ENCODE peak calls at places on chromosomes 1 and 21, in four cellular contexts. One of them, this sample, is unnamed.

GRCh38 chr1:227926896-227927885 is 20.5 kb downstream of the WNT9A start:
- DNase-seq in activated naive CD4-positive, alpha-beta T cell: no peak
- DNase-seq in fibroblast of the conjunctiva: no peak
- DNase-seq in AML-193: no peak
- DNase-seq in this sample: no peak

GRCh38 chr1:36515315-36516138 is 32.8 kb upstream of the CSF3R start:
- DNase-seq in activated naive CD4-positive, alpha-beta T cell: no peak
- DNase-seq in fibroblast of the conjunctiva: no peak
- DNase-seq in AML-193: no peak
- DNase-seq in this sample: no peak

GRCh38 chr1:23951646-23952095 is 8.0 kb upstream of the PNRC2 start:
- DNase-seq in activated naive CD4-positive, alpha-beta T cell: no peak
- DNase-seq in fibroblast of the conjunctiva: peak
- DNase-seq in AML-193: no peak
- DNase-seq in this sample: no peak

GRCh38 chr1:24683713-24684162 is 40.6 kb downstream of the SRRM1 start:
- DNase-seq in activated naive CD4-positive, alpha-beta T cell: no peak
- DNase-seq in fibroblast of the conjunctiva: peak
- DNase-seq in AML-193: no peak
- DNase-seq in this sample: no peak

GRCh38 chr1:215263636-215264035 is 181.1 kb downstream of the KCNK2 start:
- DNase-seq in activated naive CD4-positive, alpha-beta T cell: no peak
- DNase-seq in fibroblast of the conjunctiva: no peak
- DNase-seq in AML-193: no peak
- DNase-seq in this sample: no peak

GRCh38 chr1:19400875-19401854 is 84.2 kb downstream of the CAPZB start:
- DNase-seq in activated naive CD4-positive, alpha-beta T cell: no peak
- DNase-seq in fibroblast of the conjunctiva: no peak
- DNase-seq in AML-193: no peak
- DNase-seq in this sample: no peak

GRCh38 chr1:31507221-31507620 is 69.1 kb upstream of the TINAGL1 start:
- DNase-seq in activated naive CD4-positive, alpha-beta T cell: no peak
- DNase-seq in fibroblast of the conjunctiva: no peak
- DNase-seq in AML-193: no peak
- DNase-seq in this sample: no peak

GRCh38 chr1:183778568-183779433 is 26.1 kb upstream of the RGL1 start:
- DNase-seq in activated naive CD4-positive, alpha-beta T cell: no peak
- DNase-seq in fibroblast of the conjunctiva: no peak
- DNase-seq in AML-193: no peak
- DNase-seq in this sample: no peak

GRCh38 chr1:230163719-230164118 is 96.7 kb downstream of the GALNT2 start:
- DNase-seq in activated naive CD4-positive, alpha-beta T cell: no peak
- DNase-seq in fibroblast of the conjunctiva: no peak
- DNase-seq in AML-193: no peak
- DNase-seq in this sample: no peak

GRCh38 chr1:32178380-32179192 is 889 bp upstream of the TXLNA start:
- DNase-seq in activated naive CD4-positive, alpha-beta T cell: no peak
- DNase-seq in fibroblast of the conjunctiva: no peak
- DNase-seq in AML-193: peak
- DNase-seq in this sample: peak

GRCh38 chr1:145908653-145909052 is 1.2 kb downstream of the ITGA10 start:
- DNase-seq in activated naive CD4-positive, alpha-beta T cell: no peak
- DNase-seq in fibroblast of the conjunctiva: peak
- DNase-seq in AML-193: no peak
- DNase-seq in this sample: no peak

GRCh38 chr1:220810963-220811362 is 24.2 kb downstream of the MTARC1 start:
- DNase-seq in activated naive CD4-positive, alpha-beta T cell: no peak
- DNase-seq in fibroblast of the conjunctiva: no peak
- DNase-seq in AML-193: no peak
- DNase-seq in this sample: no peak

GRCh38 chr1:169235568-169235967 is 129.1 kb downstream of the ATP1B1 start:
- DNase-seq in activated naive CD4-positive, alpha-beta T cell: no peak
- DNase-seq in fibroblast of the conjunctiva: no peak
- DNase-seq in AML-193: no peak
- DNase-seq in this sample: no peak

GRCh38 chr1:3352084-3352951 is 102.1 kb upstream of the ARHGEF16 start:
- DNase-seq in activated naive CD4-positive, alpha-beta T cell: no peak
- DNase-seq in fibroblast of the conjunctiva: peak
- DNase-seq in AML-193: no peak
- DNase-seq in this sample: no peak

GRCh38 chr1:153361129-153362109 is 3.8 kb downstream of the S100A9 start:
- DNase-seq in activated naive CD4-positive, alpha-beta T cell: no peak
- DNase-seq in fibroblast of the conjunctiva: no peak
- DNase-seq in AML-193: no peak
- DNase-seq in this sample: no peak

GRCh38 chr1:59360170-59360569 is 63.3 kb downstream of the FGGY start:
- DNase-seq in activated naive CD4-positive, alpha-beta T cell: no peak
- DNase-seq in fibroblast of the conjunctiva: peak
- DNase-seq in AML-193: no peak
- DNase-seq in this sample: no peak

GRCh38 chr1:104028670-104029069 is 279.0 kb downstream of the AMY1C start:
- DNase-seq in activated naive CD4-positive, alpha-beta T cell: no peak
- DNase-seq in fibroblast of the conjunctiva: no peak
- DNase-seq in AML-193: no peak
- DNase-seq in this sample: no peak

GRCh38 chr1:217713223-217713622 is 82.1 kb downstream of the SPATA17 start:
- DNase-seq in activated naive CD4-positive, alpha-beta T cell: no peak
- DNase-seq in fibroblast of the conjunctiva: no peak
- DNase-seq in AML-193: no peak
- DNase-seq in this sample: no peak

GRCh38 chr1:34850382-34850781 is 9.2 kb downstream of the SMIM12 start:
- DNase-seq in activated naive CD4-positive, alpha-beta T cell: no peak
- DNase-seq in fibroblast of the conjunctiva: no peak
- DNase-seq in AML-193: no peak
- DNase-seq in this sample: no peak

GRCh38 chr1:33358114-33358770 is 37.3 kb upstream of the A3GALT2 start:
- DNase-seq in activated naive CD4-positive, alpha-beta T cell: no peak
- DNase-seq in fibroblast of the conjunctiva: no peak
- DNase-seq in AML-193: no peak
- DNase-seq in this sample: no peak

GRCh38 chr1:236018885-236019453 is 45.9 kb downstream of the NID1 start:
- DNase-seq in activated naive CD4-positive, alpha-beta T cell: no peak
- DNase-seq in fibroblast of the conjunctiva: peak
- DNase-seq in AML-193: no peak
- DNase-seq in this sample: no peak

GRCh38 chr21:15928686-15929085 is 198.9 kb downstream of the USP25 start:
- DNase-seq in activated naive CD4-positive, alpha-beta T cell: no peak
- DNase-seq in fibroblast of the conjunctiva: no peak
- DNase-seq in AML-193: no peak
- DNase-seq in this sample: no peak

GRCh38 chr1:155079487-155080249 is 1.0 kb downstream of the EFNA3 start:
- DNase-seq in activated naive CD4-positive, alpha-beta T cell: no peak
- DNase-seq in fibroblast of the conjunctiva: no peak
- DNase-seq in AML-193: no peak
- DNase-seq in this sample: no peak

GRCh38 chr1:40664167-40664537 is 1.3 kb downstream of the RIMS3 start:
- DNase-seq in activated naive CD4-positive, alpha-beta T cell: no peak
- DNase-seq in fibroblast of the conjunctiva: no peak
- DNase-seq in AML-193: no peak
- DNase-seq in this sample: no peak